ENCODE peak calls at places on chromosomes 4 and X, in seven cellular contexts. One of them, this sample, is unnamed.

GRCh38 chrX:118742176-118742575 is 14.8 kb downstream of the IL13RA1 start:
- DNase-seq in GM04504: no peak
- DNase-seq in tibial artery: no peak
- DNase-seq in fibroblast of the aortic adventitia: no peak
- DNase-seq in GM12864: no peak
- DNase-seq in stimulated activated CD8-positive, alpha-beta memory T cell treated with anti-CD3 and anti-CD28 coated beads, Interleukin-2, amount 100 ng/mL, for 48 hours: no peak
- DNase-seq in posterior vena cava: no peak
- DNase-seq in this sample: no peak

GRCh38 chr4:29304595-29304994 is 1415.6 kb upstream of the PCDH7 start:
- DNase-seq in posterior vena cava: no peak
- DNase-seq in GM12864: no peak
- DNase-seq in fibroblast of the aortic adventitia: no peak
- DNase-seq in GM04504: no peak
- DNase-seq in stimulated activated CD8-positive, alpha-beta memory T cell treated with anti-CD3 and anti-CD28 coated beads, Interleukin-2, amount 100 ng/mL, for 48 hours: no peak
- DNase-seq in tibial artery: no peak
- DNase-seq in this sample: no peak

GRCh38 chr4:7733801-7734650 is 205.6 kb downstream of the AFAP1 start:
- DNase-seq in GM12864: no peak
- DNase-seq in stimulated activated CD8-positive, alpha-beta memory T cell treated with anti-CD3 and anti-CD28 coated beads, Interleukin-2, amount 100 ng/mL, for 48 hours: no peak
- DNase-seq in posterior vena cava: no peak
- DNase-seq in fibroblast of the aortic adventitia: no peak
- DNase-seq in tibial artery: no peak
- DNase-seq in GM04504: no peak
- DNase-seq in this sample: no peak

GRCh38 chrX:123432362-123433150 is 248.5 kb downstream of the GRIA3 start:
- DNase-seq in stimulated activated CD8-positive, alpha-beta memory T cell treated with anti-CD3 and anti-CD28 coated beads, Interleukin-2, amount 100 ng/mL, for 48 hours: no peak
- DNase-seq in GM12864: no peak
- DNase-seq in posterior vena cava: no peak
- DNase-seq in GM04504: no peak
- DNase-seq in tibial artery: no peak
- DNase-seq in fibroblast of the aortic adventitia: no peak
- DNase-seq in this sample: no peak

GRCh38 chr4:128386761-128387599 is 99.4 kb upstream of the PGRMC2 start:
- DNase-seq in GM04504: peak
- DNase-seq in stimulated activated CD8-positive, alpha-beta memory T cell treated with anti-CD3 and anti-CD28 coated beads, Interleukin-2, amount 100 ng/mL, for 48 hours: no peak
- DNase-seq in tibial artery: peak
- DNase-seq in posterior vena cava: peak
- DNase-seq in GM12864: no peak
- DNase-seq in fibroblast of the aortic adventitia: peak
- DNase-seq in this sample: peak

GRCh38 chr4:150181536-150181935 is 103.3 kb downstream of the DCLK2 start:
- DNase-seq in stimulated activated CD8-positive, alpha-beta memory T cell treated with anti-CD3 and anti-CD28 coated beads, Interleukin-2, amount 100 ng/mL, for 48 hours: no peak
- DNase-seq in GM04504: no peak
- DNase-seq in GM12864: no peak
- DNase-seq in tibial artery: no peak
- DNase-seq in posterior vena cava: no peak
- DNase-seq in fibroblast of the aortic adventitia: peak
- DNase-seq in this sample: no peak

GRCh38 chrX:39577976-39578962 is 519.5 kb downstream of the BCOR start:
- DNase-seq in tibial artery: peak
- DNase-seq in GM12864: peak
- DNase-seq in GM04504: no peak
- DNase-seq in posterior vena cava: no peak
- DNase-seq in fibroblast of the aortic adventitia: peak
- DNase-seq in stimulated activated CD8-positive, alpha-beta memory T cell treated with anti-CD3 and anti-CD28 coated beads, Interleukin-2, amount 100 ng/mL, for 48 hours: peak
- DNase-seq in this sample: no peak

GRCh38 chr4:8308144-8308543 is 38.6 kb downstream of the HTRA3 start:
- DNase-seq in stimulated activated CD8-positive, alpha-beta memory T cell treated with anti-CD3 and anti-CD28 coated beads, Interleukin-2, amount 100 ng/mL, for 48 hours: no peak
- DNase-seq in posterior vena cava: peak
- DNase-seq in GM12864: no peak
- DNase-seq in tibial artery: peak
- DNase-seq in GM04504: no peak
- DNase-seq in fibroblast of the aortic adventitia: no peak
- DNase-seq in this sample: no peak

GRCh38 chr4:3346146-3346545 is 53.3 kb downstream of the RGS12 start:
- DNase-seq in stimulated activated CD8-positive, alpha-beta memory T cell treated with anti-CD3 and anti-CD28 coated beads, Interleukin-2, amount 100 ng/mL, for 48 hours: no peak
- DNase-seq in GM12864: peak
- DNase-seq in posterior vena cava: no peak
- DNase-seq in tibial artery: peak
- DNase-seq in GM04504: peak
- DNase-seq in fibroblast of the aortic adventitia: peak
- DNase-seq in this sample: peak

GRCh38 chr4:151930372-151930771 is 169.6 kb upstream of the GATB start:
- DNase-seq in tibial artery: no peak
- DNase-seq in GM12864: no peak
- DNase-seq in fibroblast of the aortic adventitia: no peak
- DNase-seq in stimulated activated CD8-positive, alpha-beta memory T cell treated with anti-CD3 and anti-CD28 coated beads, Interleukin-2, amount 100 ng/mL, for 48 hours: no peak
- DNase-seq in posterior vena cava: no peak
- DNase-seq in GM04504: no peak
- DNase-seq in this sample: no peak

GRCh38 chr4:156347412-156348075 is 393.9 kb upstream of the CTSO start:
- DNase-seq in fibroblast of the aortic adventitia: no peak
- DNase-seq in GM04504: no peak
- DNase-seq in tibial artery: no peak
- DNase-seq in stimulated activated CD8-positive, alpha-beta memory T cell treated with anti-CD3 and anti-CD28 coated beads, Interleukin-2, amount 100 ng/mL, for 48 hours: no peak
- DNase-seq in posterior vena cava: no peak
- DNase-seq in GM12864: no peak
- DNase-seq in this sample: peak

GRCh38 chr4:24743931-24744330 is 51.4 kb upstream of the SOD3 start:
- DNase-seq in GM12864: no peak
- DNase-seq in stimulated activated CD8-positive, alpha-beta memory T cell treated with anti-CD3 and anti-CD28 coated beads, Interleukin-2, amount 100 ng/mL, for 48 hours: no peak
- DNase-seq in posterior vena cava: no peak
- DNase-seq in GM04504: no peak
- DNase-seq in fibroblast of the aortic adventitia: no peak
- DNase-seq in tibial artery: no peak
- DNase-seq in this sample: no peak

GRCh38 chr4:128512161-128512560 is 224.5 kb upstream of the PGRMC2 start:
- DNase-seq in GM04504: no peak
- DNase-seq in stimulated activated CD8-positive, alpha-beta memory T cell treated with anti-CD3 and anti-CD28 coated beads, Interleukin-2, amount 100 ng/mL, for 48 hours: no peak
- DNase-seq in posterior vena cava: no peak
- DNase-seq in GM12864: no peak
- DNase-seq in fibroblast of the aortic adventitia: peak
- DNase-seq in tibial artery: no peak
- DNase-seq in this sample: no peak

This sample was measured in HFFc6.